ENCODE peak calls at places on chromosomes 4 and X, in four cellular contexts. F is AG20443, Q is substantia nigra, N is upper lobe of left lung. H is an unnamed sample.

GRCh38 chr4:83454626-83455025 is 997 bp downstream of the HELQ start:
- DNase-seq in F (peak; percentile 15), Q (no peak), N (no peak), H (peak; percentile 4)

GRCh38 chr4:156781852-156782251 is 189.7 kb downstream of the PDGFC start:
- DNase-seq in F (peak; percentile 45), Q (no peak), N (no peak), H (peak; percentile 51)

GRCh38 chr4:164304861-164305260 is 449.1 kb upstream of the SMIM31 start:
- DNase-seq in F (no peak), Q (no peak), N (no peak), H (no peak)

GRCh38 chr4:185127021-185127925 is 15.8 kb upstream of the SLC25A4 start:
- DNase-seq in F (peak; percentile 48), Q (no peak), N (no peak), H (no peak)

GRCh38 chrX:110146521-110146920 is 143.6 kb downstream of the TMEM164 start:
- DNase-seq in F (peak; percentile 56), Q (peak; percentile 4), N (no peak), H (peak; percentile 38)

GRCh38 chr4:73450398-73451004 is 14.5 kb downstream of the AFP start:
- DNase-seq in F (peak; percentile 73), Q (no peak), N (no peak), H (peak; percentile 90)

GRCh38 chrX:112867570-112867969 is 26.9 kb upstream of the AMOT start:
- DNase-seq in F (no peak), Q (no peak), N (no peak), H (no peak)

GRCh38 chr4:30256105-30256828 is 463.9 kb upstream of the PCDH7 start:
- DNase-seq in F (no peak), Q (no peak), N (no peak), H (no peak)

GRCh38 chrX:97685753-97686152 is 802.0 kb downstream of the RPA4 start:
- DNase-seq in F (peak; percentile 25), Q (no peak), N (no peak), H (peak; percentile 17)

GRCh38 chr4:42547805-42548204 is 109.1 kb downstream of the ATP8A1 start:
- DNase-seq in F (no peak), Q (no peak), N (no peak), H (no peak)

GRCh38 chr4:188971125-188971524 is 831.9 kb downstream of the TRIML1 start:
- DNase-seq in F (no peak), Q (no peak), N (no peak), H (peak; percentile 14)

GRCh38 chr4:166594326-166594946 is 639.9 kb downstream of the SPOCK3 start:
- DNase-seq in F (peak; percentile 20), Q (peak; percentile 3), N (no peak), H (peak; percentile 2)

GRCh38 chr4:95165926-95166524 is 382.7 kb downstream of the UNC5C start:
- DNase-seq in F (peak; percentile 66), Q (no peak), N (no peak), H (peak; percentile 74)

GRCh38 chr4:112516076-112516385 is at the start of gene NEUROG2:
- DNase-seq in F (no peak), Q (no peak), N (no peak), H (no peak)

GRCh38 chr4:97665553-97665952 is 477.7 kb downstream of the STPG2 start:
- DNase-seq in F (no peak), Q (no peak), N (no peak), H (no peak)

GRCh38 chr4:132683957-132684356 is 465.1 kb upstream of the PCDH10 start:
- DNase-seq in F (no peak), Q (no peak), N (no peak), H (no peak)

GRCh38 chr4:22554670-22555069 is 38.8 kb upstream of the ADGRA3 start:
- DNase-seq in F (no peak), Q (no peak), N (no peak), H (no peak)

GRCh38 chr4:95466791-95467190 is 82.0 kb downstream of the UNC5C start:
- DNase-seq in F (no peak), Q (no peak), N (no peak), H (no peak)

GRCh38 chrX:20060961-20061868 is 55.5 kb downstream of the MAP7D2 start:
- DNase-seq in F (no peak), Q (no peak), N (no peak), H (no peak)

GRCh38 chr4:118957683-118958082 is 69.0 kb downstream of the SYNPO2 start:
- DNase-seq in F (no peak), Q (no peak), N (no peak), H (no peak)

GRCh38 chrX:146363919-146364318 is 445.7 kb upstream of the CXorf51B start:
- DNase-seq in F (no peak), Q (no peak), N (no peak), H (no peak)

GRCh38 chrX:106946449-106946848 is 26.2 kb downstream of the CLDN2 start:
- DNase-seq in F (no peak), Q (no peak), N (no peak), H (no peak)